ENCODE peak calls at places on chromosomes 16 and 17, in six cellular contexts. U is trophoblast cell, A is H1, R is mesenchymal stem cell, Q is IMR-90, G is H9. E is an unnamed sample.

GRCh38 chr17:47742319-47743181 is 9.5 kb downstream of the TBX21 start:
- DNase-seq in R (no peak), G (peak; percentile 85), A (no peak), U (no peak), Q (no peak), E (peak; percentile 66)

GRCh38 chr17:36945959-36946725 is 2.6 kb upstream of the AATF start:
- DNase-seq in G (peak; percentile 65), R (no peak), A (no peak), U (no peak), Q (no peak), E (peak; percentile 74)

GRCh38 chr17:11598274-11599221 is at the start of gene DNAH9:
- DNase-seq in A (peak; percentile 78), Q (no peak), G (peak; percentile 99), U (peak; percentile 50), R (no peak), E (peak; percentile 99)

GRCh38 chr16:48157302-48157701 is 1.5 kb upstream of the ABCC12 start:
- DNase-seq in A (no peak), R (no peak), G (no peak), Q (no peak), U (no peak), E (no peak)

GRCh38 chr17:65368341-65368740 is 193.1 kb downstream of the AXIN2 start:
- DNase-seq in Q (no peak), U (no peak), R (no peak), A (no peak), G (no peak), E (no peak)

GRCh38 chr17:73535746-73536145 is 108.5 kb downstream of the SDK2 start:
- DNase-seq in G (no peak), R (no peak), U (no peak), Q (no peak), A (no peak), E (no peak)

GRCh38 chr16:22614271-22614947 is 103.7 kb downstream of the NPIPB5 start:
- DNase-seq in A (no peak), U (no peak), G (no peak), Q (no peak), R (no peak), E (no peak)

GRCh38 chr17:76540381-76541300 is 797 bp downstream of the PRCD start:
- DNase-seq in G (peak; percentile 100), A (peak; percentile 92), Q (peak; percentile 94), U (peak; percentile 90), R (peak; percentile 98), E (peak; percentile 99)

GRCh38 chr16:3135120-3135715 is 389 bp downstream of the ZNF213 start:
- DNase-seq in U (no peak), G (no peak), A (no peak), R (no peak), Q (no peak), E (no peak)

GRCh38 chr16:77531741-77532140 is 96.9 kb upstream of the ADAMTS18 start:
- DNase-seq in U (peak; percentile 61), R (peak; percentile 50), Q (peak; percentile 38), G (no peak), A (no peak), E (no peak)

GRCh38 chr16:81610936-81611335 is 166.3 kb downstream of the CMIP start:
- DNase-seq in Q (no peak), R (no peak), A (no peak), U (no peak), G (no peak), E (no peak)
- H2AK5ac ChIP-seq in Q (no peak overlapping the region), R (no peak overlapping the region), A (no peak overlapping the region), U (no peak overlapping the region), G (no peak overlapping the region), E (no peak overlapping the region)

GRCh38 chr17:72518810-72519597 is 398.2 kb downstream of the SOX9 start:
- DNase-seq in U (no peak), A (no peak), G (no peak), Q (no peak), R (no peak), E (no peak)
- H2AK5ac ChIP-seq in U (no peak overlapping the region), A (no peak overlapping the region), G (no peak overlapping the region), Q (peak overlapping the region; percentile 14), R (peak overlapping the region; percentile 20), E (no peak overlapping the region)

DNA sequence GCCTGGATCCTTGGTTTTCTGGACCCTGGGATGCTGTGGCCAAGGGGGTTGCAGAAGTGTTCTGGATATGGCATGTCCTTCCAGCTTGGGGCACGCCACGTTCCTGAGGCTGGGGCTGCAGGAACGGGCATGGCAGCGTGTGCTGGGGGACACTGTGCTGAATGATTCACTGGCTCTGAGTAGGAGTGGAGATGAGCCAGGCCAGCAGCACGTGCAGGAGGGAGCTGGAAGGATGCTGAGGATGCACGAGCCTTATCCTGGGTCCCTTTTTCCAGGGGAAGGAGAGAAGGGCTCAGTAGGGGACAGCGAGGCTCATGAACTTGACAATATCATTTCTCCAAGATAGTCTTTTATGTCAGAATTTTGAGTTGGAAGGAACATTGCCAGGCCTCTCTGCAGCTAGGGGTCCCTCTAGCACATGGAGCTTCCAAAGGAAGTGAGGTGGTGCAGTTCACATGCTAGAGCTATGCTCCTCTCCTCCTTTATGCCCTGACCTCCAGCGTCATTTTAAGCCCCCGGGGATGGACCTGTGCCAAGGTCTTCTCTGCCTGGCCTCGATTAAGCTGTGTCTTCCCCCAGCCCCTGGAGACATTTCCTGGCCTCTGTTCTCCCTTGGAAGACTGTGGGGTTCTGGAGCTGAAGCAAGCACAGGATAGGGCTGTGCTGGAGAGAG is 125.9 kb downstream of the OR1D5 start:
- DNase-seq in U (no peak), A (no peak), G (no peak), Q (peak; percentile 36), R (no peak), E (no peak)
- H2AK5ac ChIP-seq in U (no peak overlapping the region), A (no peak overlapping the region), G (no peak overlapping the region), Q (no peak overlapping the region), R (no peak overlapping the region), E (no peak overlapping the region)

GRCh38 chr16:58261263-58261662 is 33.6 kb downstream of the PRSS54 start:
- DNase-seq in U (no peak), R (no peak), G (no peak), Q (no peak), A (no peak), E (no peak)

GRCh38 chr16:58262592-58262991 is 32.2 kb downstream of the PRSS54 start:
- DNase-seq in G (no peak), A (no peak), Q (no peak), U (no peak), R (no peak), E (no peak)

GRCh38 chr16:58259995-58260394 is 34.8 kb downstream of the PRSS54 start:
- DNase-seq in A (no peak), U (no peak), Q (no peak), G (no peak), R (no peak), E (peak; percentile 61)

GRCh38 chr16:58256108-58256507 is 38.7 kb downstream of the PRSS54 start:
- DNase-seq in Q (no peak), R (no peak), G (no peak), A (no peak), U (no peak), E (no peak)

DNA sequence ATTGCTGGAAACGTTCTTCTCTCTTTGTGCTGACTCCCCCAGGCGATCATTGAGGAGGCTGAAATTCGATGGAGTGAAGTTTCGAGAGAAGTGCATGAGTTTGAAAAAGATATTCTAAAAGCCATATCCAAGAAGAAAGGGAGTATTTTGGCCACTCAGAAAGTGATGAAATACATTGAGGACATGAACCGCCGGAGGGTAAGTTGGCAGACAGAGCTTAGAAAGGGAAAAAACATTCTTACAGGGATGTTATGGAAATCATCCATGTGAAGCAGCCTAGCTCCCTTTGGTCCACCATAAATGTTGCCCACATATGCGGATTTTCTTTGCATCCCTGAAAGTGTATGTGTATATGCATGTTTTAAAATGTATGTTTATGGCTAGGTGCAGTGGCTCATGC is 36.5 kb downstream of the PRSS54 start:
- DNase-seq in G (no peak), A (no peak), U (peak; percentile 64), R (no peak), Q (no peak), E (no peak)
- H2AK5ac ChIP-seq in G (no peak overlapping the region), A (no peak overlapping the region), U (no peak overlapping the region), R (no peak overlapping the region), Q (no peak overlapping the region), E (no peak overlapping the region)

DNA sequence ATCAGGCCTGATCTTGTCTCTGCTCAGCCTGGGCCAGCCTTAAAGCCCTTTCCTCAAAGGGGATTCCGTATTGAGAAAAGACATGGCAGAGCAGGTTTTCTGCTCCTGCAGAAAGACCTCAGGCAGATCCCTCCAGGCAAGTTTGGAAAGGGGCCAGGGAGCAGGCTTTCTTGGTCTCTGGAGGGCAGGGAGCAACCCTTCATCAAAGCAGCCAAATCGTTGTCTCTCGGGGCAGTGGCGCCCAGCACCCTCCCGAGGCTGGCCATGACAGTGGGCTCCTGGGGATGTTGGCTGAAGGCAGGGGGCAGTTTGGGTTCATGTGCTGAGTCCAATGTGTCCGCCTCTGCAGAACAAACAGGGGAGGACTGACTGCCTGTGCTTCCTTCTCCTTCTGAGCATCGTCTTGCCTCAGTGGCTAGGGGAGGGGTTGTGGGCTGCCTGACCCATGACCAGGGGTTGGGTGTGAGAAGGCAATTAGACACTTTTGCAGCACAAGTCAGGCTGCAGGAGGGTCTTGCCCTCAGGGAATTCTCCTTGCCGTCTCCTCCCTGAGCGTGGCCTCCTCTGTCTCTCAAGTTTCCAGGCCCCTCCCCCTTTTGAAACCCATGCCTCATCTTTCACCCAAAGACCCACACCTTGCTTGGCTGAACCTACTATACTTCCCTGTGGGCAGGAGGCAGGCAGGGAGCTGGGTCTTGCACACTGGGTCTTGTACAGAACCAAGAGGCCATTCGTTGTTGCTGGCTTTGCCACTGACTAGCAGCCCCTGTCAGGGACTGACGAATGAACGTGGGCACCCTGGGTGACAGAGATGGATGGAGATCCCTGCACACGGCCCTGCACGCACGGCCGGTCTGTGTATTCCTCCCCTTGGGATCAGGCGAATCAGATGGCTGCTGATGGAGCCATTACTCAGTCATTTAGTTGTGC is 168.2 kb upstream of the WSCD1 start:
- DNase-seq in G (peak; percentile 40), Q (no peak), U (peak; percentile 2), R (no peak), A (no peak), E (no peak)
- H2AK5ac ChIP-seq in G (no peak overlapping the region), Q (no peak overlapping the region), U (no peak overlapping the region), R (no peak overlapping the region), A (peak overlapping the region; percentile 47), E (no peak overlapping the region)

GRCh38 chr16:78789556-78789955 is 690.1 kb downstream of the WWOX start:
- DNase-seq in U (no peak), A (no peak), R (no peak), G (no peak), Q (no peak), E (no peak)

GRCh38 chr16:78792952-78793351 is 693.5 kb downstream of the WWOX start:
- DNase-seq in G (no peak), U (no peak), R (no peak), Q (no peak), A (no peak), E (peak; percentile 28)

GRCh38 chr16:78788276-78788675 is 688.8 kb downstream of the WWOX start:
- DNase-seq in A (no peak), G (no peak), Q (no peak), R (no peak), U (no peak), E (peak; percentile 82)

GRCh38 chr16:78791926-78792325 is 692.5 kb downstream of the WWOX start:
- DNase-seq in R (no peak), Q (no peak), U (no peak), G (no peak), A (no peak), E (no peak)

GRCh38 chr16:78791011-78791410 is 691.6 kb downstream of the WWOX start:
- DNase-seq in R (peak; percentile 32), U (no peak), G (no peak), Q (no peak), A (no peak), E (no peak)
- H2AK5ac ChIP-seq in R (no peak overlapping the region), U (no peak overlapping the region), G (no peak overlapping the region), Q (no peak overlapping the region), A (no peak overlapping the region), E (no peak overlapping the region)

E was measured in mesendoderm.